ENCODE peak calls at places on chromosomes 1 and 21, in five cellular contexts. O is HL-60, N is stomach, I is endothelial cell of umbilical vein, D is HepG2. K is an unnamed sample.

GRCh38 chr1:175270361-175270760 is 77.8 kb upstream of the KIAA0040 start:
- DNase-seq in O (no peak), N (no peak), I (peak), D (no peak), K (no peak)

GRCh38 chr1:46404482-46405203 is 10.5 kb downstream of the FAAH start:
- DNase-seq in O (no peak), N (no peak), I (no peak), D (no peak), K (no peak)

GRCh38 chr1:156508205-156508954 is 7.8 kb upstream of the MEF2D start:
- DNase-seq in O (peak), N (peak), I (no peak), D (no peak), K (no peak)

GRCh38 chr1:99131541-99131940 is 126.9 kb upstream of the PLPPR5 start:
- DNase-seq in O (no peak), N (no peak), I (no peak), D (no peak), K (no peak)

GRCh38 chr1:235295902-235296350 is 32.1 kb downstream of the ARID4B start:
- DNase-seq in O (no peak), N (peak), I (no peak), D (peak), K (peak)

GRCh38 chr1:80171101-80171500 is 1164.6 kb upstream of the ADGRL4 start:
- DNase-seq in O (no peak), N (no peak), I (no peak), D (no peak), K (no peak)

GRCh38 chr1:229434641-229435051 is 752 bp upstream of the ACTA1 start:
- DNase-seq in O (no peak), N (no peak), I (no peak), D (no peak), K (no peak)

GRCh38 chr1:157163273-157164127 is 25.3 kb upstream of the ETV3 start:
- DNase-seq in O (no peak), N (peak), I (peak), D (peak), K (peak)

GRCh38 chr1:168821434-168821833 is 92.4 kb upstream of the DPT start:
- DNase-seq in O (no peak), N (no peak), I (no peak), D (no peak), K (no peak)

GRCh38 chr21:36504067-36505058 is 24.4 kb upstream of the CLDN14 start:
- DNase-seq in O (peak), N (no peak), I (peak), D (peak), K (peak)

GRCh38 chr1:205949753-205950152 is 6.5 kb upstream of the SLC26A9 start:
- DNase-seq in O (no peak), N (no peak), I (no peak), D (no peak), K (no peak)

GRCh38 chr1:206455681-206456344 is 14.5 kb upstream of the IKBKE start:
- DNase-seq in O (no peak), N (no peak), I (peak), D (no peak), K (no peak)

GRCh38 chr21:38984982-38985422 is 179.3 kb downstream of the ETS2 start:
- DNase-seq in O (peak), N (no peak), I (peak), D (no peak), K (no peak)

GRCh38 chr21:36725793-36726386 is 27.0 kb downstream of the SIM2 start:
- DNase-seq in O (no peak), N (peak), I (no peak), D (no peak), K (no peak)

GRCh38 chr1:53370369-53370961 is 42.6 kb upstream of the LRP8 start:
- DNase-seq in O (no peak), N (peak), I (no peak), D (no peak), K (no peak)

GRCh38 chr1:84301759-84302380 is 362 bp downstream of the SAMD13 start:
- DNase-seq in O (no peak), N (no peak), I (no peak), D (no peak), K (no peak)

GRCh38 chr1:146036990-146037646 is 15.6 kb upstream of the HJV start:
- DNase-seq in O (peak), N (peak), I (peak), D (peak), K (peak)

GRCh38 chr1:38044224-38045215 is 2.1 kb downstream of the POU3F1 start:
- DNase-seq in O (no peak), N (no peak), I (no peak), D (no peak), K (no peak)

GRCh38 chr1:58477390-58477789 is 69.1 kb downstream of the OMA1 start:
- DNase-seq in O (no peak), N (no peak), I (no peak), D (no peak), K (no peak)

GRCh38 chr1:113439272-113439660 is 49.0 kb downstream of the MAGI3 start:
- DNase-seq in O (no peak), N (no peak), I (no peak), D (no peak), K (no peak)

GRCh38 chr1:234771642-234772344 is 161.8 kb upstream of the IRF2BP2 start:
- DNase-seq in O (peak), N (peak), I (no peak), D (no peak), K (no peak)

GRCh38 chr1:9211291-9211811 is 23.2 kb upstream of the H6PD start:
- DNase-seq in O (no peak), N (no peak), I (peak), D (peak), K (no peak)

GRCh38 chr1:9212735-9213134 is 21.8 kb upstream of the H6PD start:
- DNase-seq in O (no peak), N (no peak), I (no peak), D (no peak), K (no peak)

GRCh38 chr1:9218917-9219316 is 15.7 kb upstream of the H6PD start:
- DNase-seq in O (no peak), N (no peak), I (no peak), D (no peak), K (no peak)

DNA sequence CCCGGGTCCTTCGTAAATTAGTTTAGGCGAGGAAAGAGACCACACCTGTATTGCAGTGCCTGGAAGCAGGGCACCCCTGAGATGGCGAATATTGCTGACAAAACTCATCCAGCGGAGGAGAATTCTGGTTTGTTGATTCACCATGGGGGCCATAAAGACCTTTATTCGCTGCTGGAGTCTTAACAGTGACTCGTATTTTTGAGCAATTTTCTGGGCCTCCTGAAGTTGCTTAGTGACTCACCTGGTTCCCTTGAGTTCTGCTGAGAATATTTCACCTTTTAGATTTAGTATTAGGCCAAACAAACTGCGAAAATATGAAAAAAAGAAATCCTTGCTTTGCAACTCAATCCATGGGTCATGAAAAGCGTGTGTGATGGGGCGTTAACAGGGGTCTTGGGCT is 20.6 kb upstream of the H6PD start:
- DNase-seq in O (no peak), N (no peak), I (no peak), D (no peak), K (no peak)
- TF ChIP-seq POLR2AphosphoS5 in O (no peak), N (no peak), I (no peak), D (no peak), K (no peak)

GRCh38 chr1:166703141-166703540 is 136.1 kb upstream of the POGK start:
- DNase-seq in O (no peak), N (no peak), I (no peak), D (no peak), K (no peak)

GRCh38 chr1:166700696-166701095 is 138.6 kb upstream of the POGK start:
- DNase-seq in O (no peak), N (no peak), I (no peak), D (no peak), K (no peak)

GRCh38 chr1:166703726-166704220 is 135.5 kb upstream of the POGK start:
- DNase-seq in O (no peak), N (no peak), I (no peak), D (no peak), K (no peak)

GRCh38 chr1:166701603-166702090 is 137.6 kb upstream of the POGK start:
- DNase-seq in O (no peak), N (no peak), I (no peak), D (no peak), K (no peak)

DNA sequence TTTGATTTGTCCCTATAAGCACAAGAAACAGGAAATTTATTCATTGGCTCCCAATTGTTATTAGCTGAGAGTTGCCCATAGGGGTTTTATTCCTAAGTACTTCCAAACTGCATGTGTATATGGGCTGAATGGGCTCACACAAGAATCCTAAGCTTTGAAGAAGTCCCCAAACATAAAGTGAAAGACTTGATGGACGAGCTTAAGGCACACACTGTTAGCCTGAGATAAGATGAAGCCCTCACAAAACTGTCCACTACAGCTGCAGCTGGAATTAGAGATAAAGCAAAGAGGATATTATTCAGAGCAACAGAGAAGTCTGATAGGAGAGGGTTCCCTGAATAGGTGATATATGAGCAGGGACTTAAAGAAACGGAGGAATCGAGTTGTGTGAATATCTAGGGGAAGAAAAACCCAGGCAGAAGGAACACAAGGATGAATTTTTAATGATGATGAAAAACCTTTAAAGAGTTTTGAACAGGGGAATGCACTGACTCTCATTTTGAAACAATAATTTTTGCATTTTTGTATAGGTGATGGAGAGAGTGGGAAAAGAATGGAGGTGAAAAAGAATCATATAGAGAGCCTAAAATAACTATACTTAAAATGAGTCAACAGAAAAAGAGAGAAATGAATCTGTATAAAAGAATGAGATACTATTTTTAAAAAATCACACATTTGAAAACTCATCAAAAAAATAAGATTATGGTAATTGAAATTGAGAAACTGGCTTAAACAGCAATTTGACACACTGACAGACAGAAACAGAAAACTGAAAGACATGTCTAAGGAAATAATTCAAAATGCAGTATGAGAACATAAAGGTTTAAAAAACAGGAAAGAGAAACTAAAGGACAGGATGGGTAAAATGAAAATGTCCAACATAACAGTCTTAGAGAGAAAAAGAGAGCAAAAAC is 133.6 kb upstream of the POGK start:
- DNase-seq in O (no peak), N (no peak), I (no peak), D (no peak), K (no peak)
- TF ChIP-seq POLR2AphosphoS5 in O (no peak), N (no peak), I (no peak), D (no peak), K (no peak)

GRCh38 chr1:56644941-56645662 is at the start of gene PRKAA2:
- DNase-seq in O (no peak), N (peak), I (peak), D (peak), K (peak)
- TF ChIP-seq POLR2AphosphoS5 in O (no peak), N (no peak), I (no peak), D (peak), K (no peak)

GRCh38 chr1:179025975-179026812 is 500 bp downstream of the FAM20B start:
- DNase-seq in O (peak), N (peak), I (peak), D (peak), K (peak)
- TF ChIP-seq POLR2AphosphoS5 in O (peak), N (peak), I (peak), D (peak), K (no peak)

GRCh38 chr21:41961282-41961701 is 7.5 kb upstream of the C2CD2 start:
- DNase-seq in O (no peak), N (no peak), I (peak), D (no peak), K (no peak)

GRCh38 chr21:41957991-41958766 is 4.4 kb upstream of the C2CD2 start:
- DNase-seq in O (no peak), N (peak), I (peak), D (peak), K (no peak)

GRCh38 chr21:41960386-41960785 is 6.6 kb upstream of the C2CD2 start:
- DNase-seq in O (no peak), N (no peak), I (no peak), D (no peak), K (no peak)

GRCh38 chr21:41956926-41957729 is 3.3 kb upstream of the C2CD2 start:
- DNase-seq in O (no peak), N (no peak), I (peak), D (no peak), K (no peak)

GRCh38 chr21:41958886-41959563 is 5.2 kb upstream of the C2CD2 start:
- DNase-seq in O (no peak), N (no peak), I (peak), D (no peak), K (no peak)
- TF ChIP-seq POLR2AphosphoS5 in O (no peak), N (no peak), I (no peak), D (no peak), K (no peak)

GRCh38 chr1:28736450-28737244 is at the start of gene YTHDF2:
- DNase-seq in O (peak), N (peak), I (peak), D (peak), K (peak)
- TF ChIP-seq POLR2AphosphoS5 in O (peak), N (peak), I (peak), D (peak), K (peak)

DNA sequence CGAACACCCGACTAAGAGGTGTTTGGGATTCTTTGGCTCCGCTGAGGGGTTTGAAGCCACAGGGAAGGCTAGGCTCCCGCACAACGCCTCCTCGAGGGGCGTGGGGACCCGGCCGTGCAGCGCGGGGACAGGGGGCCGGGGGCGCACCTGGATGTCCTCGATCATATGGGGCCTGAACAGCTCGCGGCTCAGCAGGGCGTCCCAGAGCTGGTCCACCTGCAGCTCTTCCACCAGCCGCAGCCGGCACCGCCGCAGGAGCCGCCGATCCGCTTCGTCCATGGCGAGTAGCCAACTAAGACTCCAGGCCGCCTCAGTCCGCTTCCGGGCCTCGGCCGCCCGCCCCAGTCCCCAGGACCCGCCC is at the start of gene CASP9:
- DNase-seq in O (no peak), N (no peak), I (no peak), D (no peak), K (no peak)
- TF ChIP-seq POLR2AphosphoS5 in O (peak), N (peak), I (peak), D (peak), K (peak)

DNA sequence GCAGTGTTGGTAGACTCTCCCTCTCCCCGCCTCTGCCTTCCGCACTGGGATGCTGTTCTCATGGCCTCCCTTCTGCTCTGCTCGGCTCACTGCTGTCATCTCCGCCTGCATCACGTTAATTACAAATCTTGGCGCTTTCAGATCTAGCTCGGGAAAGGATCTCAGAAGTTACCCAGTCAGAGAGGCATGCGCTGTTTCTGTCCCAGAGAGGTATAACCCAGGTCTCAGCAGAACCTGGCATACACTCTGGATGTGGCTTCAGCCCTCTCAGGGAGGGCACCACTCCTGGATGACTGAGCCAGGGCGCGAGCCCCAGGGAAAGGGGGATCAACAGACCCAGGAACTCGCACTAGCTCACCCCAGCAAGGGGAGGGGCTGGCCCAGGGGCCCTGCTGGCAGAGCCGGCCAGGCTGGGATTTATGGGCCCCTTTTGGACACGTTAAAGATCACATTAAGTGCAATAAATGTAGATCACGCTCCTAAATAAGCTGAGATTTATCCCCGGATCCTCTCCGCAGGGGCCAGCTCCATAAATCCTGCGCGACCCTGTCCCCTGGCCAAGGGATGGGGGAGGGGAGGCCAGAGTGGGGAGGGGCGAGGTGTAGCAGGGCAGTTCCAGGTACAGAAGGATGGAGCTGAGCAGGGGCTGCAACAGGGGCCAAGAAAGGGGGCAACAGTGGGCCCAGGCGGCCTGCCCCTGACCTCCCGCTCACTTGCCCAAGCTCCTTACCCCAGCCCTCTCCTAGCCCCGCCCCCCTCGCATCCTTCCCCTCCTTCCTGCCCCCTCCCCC is 101.3 kb upstream of the ZBTB40 start:
- DNase-seq in O (no peak), N (no peak), I (no peak), D (no peak), K (no peak)
- TF ChIP-seq POLR2AphosphoS5 in O (no peak), N (no peak), I (no peak), D (no peak), K (no peak)

GRCh38 chr1:28882009-28882628 is 32.2 kb upstream of the EPB41 start:
- DNase-seq in O (peak), N (peak), I (peak), D (peak), K (peak)
- TF ChIP-seq POLR2AphosphoS5 in O (no peak), N (no peak), I (no peak), D (no peak), K (peak)

GRCh38 chr21:45029298-45029967 is 44.9 kb upstream of the ADARB1 start:
- DNase-seq in O (no peak), N (no peak), I (no peak), D (peak), K (no peak)
- TF ChIP-seq POLR2AphosphoS5 in O (no peak), N (no peak), I (no peak), D (no peak), K (no peak)